ENCODE peak calls at places on chromosomes 1 and 21, in five cellular contexts. K, L, P, C and O are unnamed samples. For H3K9me3, the result is how much of the 10 kb centered on the place peaks cover.

GRCh38 chr1:110746644-110747259 is 72.0 kb upstream of the KCNA3 start:
- DNase-seq in C (no peak), L (no peak), K (no peak), P (peak), O (no peak)

GRCh38 chr1:115651391-115651790 is 9.6 kb downstream of the VANGL1 start:
- DNase-seq in K (no peak), L (no peak), P (no peak), C (no peak), O (no peak)

GRCh38 chr1:71882241-71883036 is 399.9 kb downstream of the NEGR1 start:
- DNase-seq in K (no peak), L (no peak), C (no peak), P (no peak), O (no peak)

GRCh38 chr1:224090116-224090515 is 23.8 kb upstream of the FBXO28 start:
- DNase-seq in K (no peak), L (no peak), C (no peak), P (no peak), O (no peak)

GRCh38 chr21:46157987-46158451 is 2.6 kb upstream of the FTCD start:
- DNase-seq in L (no peak), C (no peak), K (no peak), P (peak), O (no peak)

GRCh38 chr1:201396859-201397464 is 2.2 kb downstream of the LAD1 start:
- DNase-seq in C (no peak), L (no peak), P (peak), K (no peak), O (no peak)

GRCh38 chr1:17436380-17437174 is 2.9 kb downstream of the RCC2 start:
- DNase-seq in K (no peak), L (no peak), C (no peak), P (no peak), O (no peak)

GRCh38 chr21:35256468-35256988 is 207.4 kb upstream of the RUNX1 start:
- DNase-seq in P (peak), C (peak), L (peak), K (peak), O (peak)

GRCh38 chr1:165900576-165901380 is 73.4 kb downstream of the UCK2 start:
- DNase-seq in C (no peak), L (peak), K (no peak), P (no peak), O (no peak)

GRCh38 chr1:157574836-157575235 is 22.5 kb upstream of the FCRL5 start:
- DNase-seq in L (no peak), C (no peak), P (no peak), K (no peak), O (no peak)

GRCh38 chr1:39268906-39269305 is 64.4 kb downstream of the MACF1 start:
- DNase-seq in K (no peak), C (no peak), L (no peak), P (no peak), O (no peak)

GRCh38 chr1:64087768-64088167 is 115.7 kb upstream of the UBE2U start:
- DNase-seq in L (no peak), C (no peak), P (no peak), K (no peak), O (no peak)

GRCh38 chr1:34060901-34061415 is 104.1 kb downstream of the CSMD2 start:
- DNase-seq in K (no peak), P (no peak), L (no peak), C (no peak), O (no peak)

GRCh38 chr1:35369922-35370671 is 101.6 kb downstream of the ZMYM4 start:
- DNase-seq in K (peak), L (no peak), C (no peak), P (no peak), O (no peak)

GRCh38 chr1:185567006-185567405 is 167.2 kb upstream of the HMCN1 start:
- DNase-seq in P (no peak), L (no peak), K (no peak), C (no peak), O (no peak)

GRCh38 chr1:106978477-106979322 is 77.8 kb upstream of the PRMT6 start:
- DNase-seq in K (no peak), C (no peak), L (no peak), P (no peak), O (no peak)

GRCh38 chr21:42092805-42093590 is 21.9 kb downstream of the UMODL1 start:
- DNase-seq in C (no peak), L (no peak), P (no peak), K (no peak), O (no peak)

GRCh38 chr1:179708434-179709195 is 34.5 kb upstream of the FAM163A start:
- DNase-seq in K (no peak), L (no peak), P (no peak), C (no peak), O (no peak)

GRCh38 chr21:35404247-35404646 is 355.1 kb upstream of the RUNX1 start:
- DNase-seq in K (no peak), C (no peak), L (no peak), P (no peak), O (no peak)

GRCh38 chr1:6660415-6661049 is 35.9 kb downstream of the THAP3 start:
- DNase-seq in L (no peak), P (no peak), C (no peak), K (no peak), O (no peak)

GRCh38 chr1:108703939-108704338 is 8.8 kb upstream of the FNDC7 start:
- DNase-seq in K (no peak), P (no peak), L (no peak), C (no peak), O (no peak)

GRCh38 chr1:175564723-175565122 is 178.7 kb downstream of the TNR start:
- DNase-seq in C (no peak), P (no peak), K (no peak), L (no peak), O (no peak)

GRCh38 chr1:105678334-105678733 is 1378.1 kb upstream of the PRMT6 start:
- DNase-seq in P (no peak), L (no peak), C (no peak), K (no peak), O (no peak)

GRCh38 chr1:22611530-22611947 is 24.9 kb upstream of the C1QA start:
- DNase-seq in P (peak), K (peak), C (no peak), L (no peak), O (no peak)

GRCh38 chr1:115364044-115364775 is 26.2 kb upstream of the NGF start:
- DNase-seq in L (no peak), K (peak), P (no peak), C (no peak), O (no peak)

GRCh38 chr1:19356266-19356665 is 44.1 kb downstream of the SLC66A1 start:
- DNase-seq in C (no peak), L (no peak), K (no peak), P (no peak), O (no peak)

GRCh38 chr1:43315481-43315880 is 14.7 kb downstream of the TIE1 start:
- DNase-seq in K (no peak), L (no peak), P (no peak), C (no peak), O (no peak)

GRCh38 chr1:43537423-43538142 is 6.9 kb downstream of the PTPRF start:
- DNase-seq in P (no peak), K (no peak), L (no peak), C (no peak), O (no peak)

GRCh38 chr21:40505681-40506080 is 341.3 kb downstream of the DSCAM start:
- DNase-seq in L (no peak), C (no peak), K (no peak), P (no peak), O (no peak)
- H3K9me3 ChIP-seq in L (under half), C (under half), K (under half), P (under half), O (under half)

GRCh38 chr1:241607497-241607896 is 32.7 kb downstream of the CHML start:
- DNase-seq in K (no peak), C (no peak), L (no peak), P (no peak), O (no peak)
- TF ChIP-seq CTCF in K (no peak), C (no peak), L (no peak), P (no peak), O (no peak)

GRCh38 chr1:232878141-232878540 is 72.3 kb upstream of the NTPCR start:
- DNase-seq in C (no peak), P (no peak), L (no peak), K (no peak), O (no peak)
- H3K9me3 ChIP-seq in C (under half), P (under half), L (under half), K (under half), O (under half)

GRCh38 chr1:192580351-192580962 is 4.9 kb downstream of the RGS1 start:
- DNase-seq in P (no peak), K (no peak), L (no peak), C (no peak), O (no peak)
- TF ChIP-seq CTCF in P (no peak), K (peak), L (peak), C (peak), O (peak)

GRCh38 chr1:167325151-167325550 is 104.5 kb downstream of the POU2F1 start:
- DNase-seq in K (no peak), P (no peak), C (no peak), L (no peak), O (no peak)

GRCh38 chr1:167328306-167328705 is 107.6 kb downstream of the POU2F1 start:
- DNase-seq in K (no peak), P (no peak), C (no peak), L (no peak), O (no peak)

GRCh38 chr1:167317463-167317862 is 96.8 kb downstream of the POU2F1 start:
- DNase-seq in C (no peak), P (no peak), L (no peak), K (no peak), O (no peak)

GRCh38 chr1:167322483-167322882 is 101.8 kb downstream of the POU2F1 start:
- DNase-seq in C (no peak), P (no peak), K (no peak), L (no peak), O (no peak)
- H3K9me3 ChIP-seq in C (under half), P (under half), K (under half), L (half or more), O (half or more)

DNA sequence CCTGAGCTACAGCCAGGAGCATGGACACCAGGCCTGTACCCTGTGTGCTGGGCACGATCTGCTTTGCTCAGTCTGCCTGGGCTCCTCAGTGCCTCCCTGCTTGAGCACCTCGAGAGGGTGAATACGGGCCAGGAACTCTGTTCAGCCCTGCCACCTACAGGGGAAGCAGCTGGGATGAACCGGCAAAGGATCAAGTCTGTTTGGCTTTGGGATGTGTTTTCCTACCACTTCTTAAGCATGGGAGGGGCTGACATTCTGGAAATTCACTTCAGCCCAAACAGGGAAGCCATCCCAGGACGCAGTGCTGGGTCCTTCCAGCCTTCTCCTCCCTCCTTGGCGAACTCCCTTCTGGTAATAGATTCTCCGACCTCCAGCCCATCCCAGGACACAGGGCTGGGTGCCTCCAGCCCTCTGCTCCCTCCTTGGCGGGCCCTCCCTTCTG is 55.8 kb upstream of the SELENON start:
- DNase-seq in C (peak), K (peak), L (peak), P (peak), O (peak)
- TF ChIP-seq CTCF in C (peak), K (peak), L (peak), P (peak), O (peak)

GRCh38 chr1:187759934-187760333 is 931.2 kb downstream of the PLA2G4A start:
- DNase-seq in P (no peak), L (no peak), K (no peak), C (no peak), O (no peak)

DNA sequence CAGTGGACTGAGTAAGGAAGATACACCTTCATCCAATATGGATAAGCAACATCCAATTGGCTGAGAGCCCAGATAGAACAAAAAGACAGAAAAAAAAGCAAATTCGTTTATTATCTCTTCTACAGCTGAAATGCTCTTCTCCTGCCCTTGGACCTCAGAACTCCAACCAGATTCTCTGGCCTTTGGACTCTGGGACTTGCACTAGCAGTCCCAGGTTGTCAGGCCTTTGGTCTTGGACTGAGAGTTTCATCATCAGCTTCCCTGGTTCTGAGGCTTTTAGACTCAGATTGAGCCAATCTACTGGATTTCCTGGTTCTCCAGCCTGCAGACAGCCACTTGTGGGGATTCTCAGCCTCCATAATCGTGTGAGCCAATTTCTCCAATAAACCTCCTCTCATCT is 926.8 kb downstream of the PLA2G4A start:
- DNase-seq in L (no peak), P (no peak), C (no peak), K (no peak), O (no peak)
- H3K9me3 ChIP-seq in L (under half), P (under half), C (under half), K (under half), O (under half)

GRCh38 chr1:37391181-37391949 is 83.0 kb upstream of the ZC3H12A start:
- DNase-seq in L (no peak), K (no peak), C (no peak), P (no peak), O (no peak)
- TF ChIP-seq CTCF in L (no peak), K (no peak), C (no peak), P (no peak), O (no peak)